ENCODE peak calls at places on chromosomes 2 and 18, in five cellular contexts. Q, O, E, V and W are unnamed samples.

GRCh38 chr2:8582850-8583399 is 98.9 kb upstream of the ID2 start:
- DNase-seq in Q (no peak), O (no peak), E (no peak), V (no peak), W (no peak)

GRCh38 chr2:179021258-179021657 is 28.7 kb downstream of the CCDC141 start:
- DNase-seq in Q (no peak), O (no peak), E (no peak), V (no peak), W (no peak)

GRCh38 chr18:59848002-59848401 is 51.8 kb upstream of the PMAIP1 start:
- DNase-seq in Q (no peak), O (no peak), E (no peak), V (peak; percentile 20), W (no peak)

GRCh38 chr2:38076710-38077430 is 919 bp upstream of the CYP1B1 start:
- DNase-seq in Q (no peak), O (peak; percentile 42), E (peak; percentile 66), V (peak; percentile 93), W (peak; percentile 80)

GRCh38 chr2:9639000-9639602 is 8.3 kb upstream of the YWHAQ start:
- DNase-seq in Q (no peak), O (no peak), E (no peak), V (no peak), W (peak; percentile 33)

GRCh38 chr18:10563886-10564285 is 38.1 kb downstream of the NAPG start:
- DNase-seq in Q (no peak), O (no peak), E (no peak), V (no peak), W (no peak)

GRCh38 chr18:39521164-39521563 is 1955.6 kb upstream of the CELF4 start:
- DNase-seq in Q (no peak), O (no peak), E (no peak), V (no peak), W (no peak)

GRCh38 chr2:28927878-28928277 is 33.4 kb downstream of the WDR43 start:
- DNase-seq in Q (no peak), O (no peak), E (no peak), V (no peak), W (no peak)

GRCh38 chr18:37471619-37472018 is 94.0 kb downstream of the CELF4 start:
- DNase-seq in Q (no peak), O (no peak), E (no peak), V (no peak), W (no peak)

GRCh38 chr2:97966545-97967215 is 29.1 kb downstream of the TMEM131 start:
- DNase-seq in Q (no peak), O (no peak), E (no peak), V (no peak), W (no peak)

GRCh38 chr18:61474918-61475317 is 141.7 kb downstream of the CDH20 start:
- DNase-seq in Q (no peak), O (no peak), E (no peak), V (no peak), W (no peak)

GRCh38 chr18:11741505-11742145 is 52.6 kb downstream of the GNAL start:
- DNase-seq in Q (no peak), O (no peak), E (no peak), V (no peak), W (no peak)

GRCh38 chr18:5424903-5425302 is 118.9 kb downstream of the EPB41L3 start:
- DNase-seq in Q (no peak), O (no peak), E (no peak), V (peak; percentile 19), W (no peak)

GRCh38 chr2:135904590-135904989 is 28.3 kb upstream of the MCM6 start:
- DNase-seq in Q (no peak), O (no peak), E (peak; percentile 32), V (no peak), W (no peak)

GRCh38 chr18:55821219-55821618 is 233.2 kb upstream of the TCF4 start:
- DNase-seq in Q (no peak), O (no peak), E (no peak), V (no peak), W (no peak)

GRCh38 chr2:17593445-17593840 is 52.9 kb downstream of the VSNL1 start:
- DNase-seq in Q (no peak), O (no peak), E (no peak), V (no peak), W (no peak)

GRCh38 chr2:157194097-157194688 is 63.3 kb upstream of the GALNT5 start:
- DNase-seq in Q (no peak), O (no peak), E (no peak), V (no peak), W (no peak)

GRCh38 chr2:159677654-159678053 is 34.7 kb upstream of the MARCHF7 start:
- DNase-seq in Q (no peak), O (no peak), E (no peak), V (no peak), W (no peak)

GRCh38 chr2:160415991-160416390 is 77.6 kb downstream of the RBMS1 start:
- DNase-seq in Q (no peak), O (no peak), E (no peak), V (no peak), W (no peak)

GRCh38 chr2:148645135-148645924 is 779 bp downstream of the EPC2 start:
- DNase-seq in Q (peak; percentile 84), O (peak; percentile 73), E (peak; percentile 41), V (peak; percentile 38), W (peak; percentile 96)

GRCh38 chr2:191869178-191869577 is 22.3 kb upstream of the CAVIN2 start:
- DNase-seq in Q (no peak), O (no peak), E (no peak), V (peak; percentile 73), W (no peak)

GRCh38 chr2:200787351-200788128 is 24.2 kb upstream of the BZW1 start:
- DNase-seq in Q (no peak), O (peak; percentile 79), E (peak; percentile 75), V (no peak), W (no peak)

GRCh38 chr2:54954158-54954557 is 96.1 kb downstream of the RTN4 start:
- DNase-seq in Q (no peak), O (no peak), E (no peak), V (no peak), W (no peak)

GRCh38 chr2:187453078-187453641 is 5.1 kb upstream of the CALCRL start:
- DNase-seq in Q (no peak), O (no peak), E (no peak), V (no peak), W (no peak)

GRCh38 chr18:57776767-57777166 is 26.3 kb downstream of the ATP8B1 start:
- DNase-seq in Q (no peak), O (no peak), E (no peak), V (no peak), W (no peak)

GRCh38 chr2:149894760-149895159 is 307.2 kb upstream of the MMADHC start:
- DNase-seq in Q (no peak), O (no peak), E (no peak), V (no peak), W (no peak)

GRCh38 chr2:132384491-132385186 is 32.0 kb upstream of the GPR39 start:
- DNase-seq in Q (no peak), O (no peak), E (no peak), V (no peak), W (no peak)

GRCh38 chr2:124542932-124543640 is 518.0 kb downstream of the CNTNAP5 start:
- DNase-seq in Q (no peak), O (no peak), E (no peak), V (peak; percentile 65), W (no peak)

GRCh38 chr2:71609958-71610357 is 156.6 kb downstream of the DYSF start:
- DNase-seq in Q (no peak), O (no peak), E (no peak), V (no peak), W (no peak)